ENCODE peak calls at places on chromosomes 5 and 9, in four cellular contexts. One of them, this sample, is unnamed.

GRCh38 chr9:136404801-136405136 is 4.8 kb upstream of the SNAPC4 start:
- DNase-seq in IMR-90: no peak
- DNase-seq in PC-3: no peak
- DNase-seq in GM23248: no peak
- DNase-seq in this sample: no peak

GRCh38 chr5:138408023-138408422 is 30.8 kb upstream of the REEP2 start:
- DNase-seq in IMR-90: no peak
- DNase-seq in PC-3: no peak
- DNase-seq in GM23248: peak
- DNase-seq in this sample: no peak

GRCh38 chr9:4812872-4813271 is 20.1 kb downstream of the RCL1 start:
- DNase-seq in IMR-90: no peak
- DNase-seq in PC-3: no peak
- DNase-seq in GM23248: no peak
- DNase-seq in this sample: no peak

GRCh38 chr9:93697352-93698139 is 121.2 kb downstream of the PHF2 start:
- DNase-seq in IMR-90: no peak
- DNase-seq in PC-3: no peak
- DNase-seq in GM23248: no peak
- DNase-seq in this sample: no peak

GRCh38 chr5:32322882-32323281 is 10.1 kb upstream of the MTMR12 start:
- DNase-seq in IMR-90: no peak
- DNase-seq in PC-3: no peak
- DNase-seq in GM23248: no peak
- DNase-seq in this sample: no peak

GRCh38 chr5:74943905-74944304 is 77.7 kb upstream of the FAM169A start:
- DNase-seq in IMR-90: no peak
- DNase-seq in PC-3: no peak
- DNase-seq in GM23248: no peak
- DNase-seq in this sample: no peak

GRCh38 chr5:171055881-171056454 is 194.2 kb downstream of the RANBP17 start:
- DNase-seq in IMR-90: no peak
- DNase-seq in PC-3: no peak
- DNase-seq in GM23248: no peak
- DNase-seq in this sample: peak

GRCh38 chr9:68927165-68927564 is 86.7 kb downstream of the PRKACG start:
- DNase-seq in IMR-90: no peak
- DNase-seq in PC-3: no peak
- DNase-seq in GM23248: no peak
- DNase-seq in this sample: no peak

GRCh38 chr9:38008168-38009034 is 60.6 kb downstream of the SHB start:
- DNase-seq in IMR-90: peak
- DNase-seq in PC-3: peak
- DNase-seq in GM23248: peak
- DNase-seq in this sample: peak

GRCh38 chr9:131407717-131408195 is 13.9 kb downstream of the PRRC2B start:
- DNase-seq in IMR-90: no peak
- DNase-seq in PC-3: no peak
- DNase-seq in GM23248: peak
- DNase-seq in this sample: no peak

GRCh38 chr5:171409164-171410136 is 10.0 kb upstream of the FGF18 start:
- DNase-seq in IMR-90: no peak
- DNase-seq in PC-3: no peak
- DNase-seq in GM23248: no peak
- DNase-seq in this sample: no peak

GRCh38 chr9:35749515-35750255 is 598 bp downstream of the RGP1 start:
- DNase-seq in IMR-90: no peak
- DNase-seq in PC-3: peak
- DNase-seq in GM23248: peak
- DNase-seq in this sample: no peak

GRCh38 chr9:113593682-113594281 is 130.3 kb downstream of the RGS3 start:
- DNase-seq in IMR-90: peak
- DNase-seq in PC-3: peak
- DNase-seq in GM23248: peak
- DNase-seq in this sample: peak

GRCh38 chr9:108297025-108297424 is 558.8 kb downstream of the ACTL7B start:
- DNase-seq in IMR-90: peak
- DNase-seq in PC-3: no peak
- DNase-seq in GM23248: peak
- DNase-seq in this sample: peak

GRCh38 chr5:146680846-146681585 is 165.0 kb upstream of the GPR151 start:
- DNase-seq in IMR-90: no peak
- DNase-seq in PC-3: no peak
- DNase-seq in GM23248: peak
- DNase-seq in this sample: no peak

GRCh38 chr9:16134351-16134750 is 581.5 kb downstream of the CCDC171 start:
- DNase-seq in IMR-90: no peak
- DNase-seq in PC-3: peak
- DNase-seq in GM23248: peak
- DNase-seq in this sample: no peak

GRCh38 chr5:62144395-62145022 is 161.5 kb upstream of the KIF2A start:
- DNase-seq in IMR-90: no peak
- DNase-seq in PC-3: peak
- DNase-seq in GM23248: peak
- DNase-seq in this sample: no peak

GRCh38 chr5:62154758-62155157 is 151.2 kb upstream of the KIF2A start:
- DNase-seq in IMR-90: no peak
- DNase-seq in PC-3: no peak
- DNase-seq in GM23248: no peak
- DNase-seq in this sample: no peak

GRCh38 chr5:62152394-62153123 is 153.4 kb upstream of the KIF2A start:
- DNase-seq in IMR-90: no peak
- DNase-seq in PC-3: peak
- DNase-seq in GM23248: no peak
- DNase-seq in this sample: no peak

DNA sequence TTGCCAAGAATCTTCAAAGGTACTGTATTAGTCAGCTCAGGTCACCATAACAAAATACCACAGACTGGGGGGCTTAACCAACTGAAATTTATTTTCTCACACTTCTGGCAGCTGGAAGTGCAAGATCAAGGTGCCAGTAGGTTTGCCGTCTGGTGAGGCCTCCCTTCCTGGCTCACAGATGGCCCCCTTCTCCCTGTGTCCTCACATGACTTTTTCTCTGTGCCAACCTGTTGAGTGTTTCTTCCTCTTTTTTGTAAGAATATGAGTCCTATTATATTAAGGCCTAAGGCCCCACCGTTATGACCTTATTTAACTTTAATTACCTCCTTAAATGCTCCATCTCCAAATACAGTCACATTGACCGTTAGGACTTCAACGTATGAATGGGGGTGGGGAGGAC is 156.1 kb upstream of the KIF2A start:
- DNase-seq in IMR-90: no peak
- DNase-seq in PC-3: no peak
- DNase-seq in GM23248: no peak
- DNase-seq in this sample: no peak
- H2AFZ ChIP-seq in IMR-90: no peak
- H2AFZ ChIP-seq in PC-3: no peak
- H2AFZ ChIP-seq in GM23248: no peak
- H2AFZ ChIP-seq in this sample: no peak

DNA sequence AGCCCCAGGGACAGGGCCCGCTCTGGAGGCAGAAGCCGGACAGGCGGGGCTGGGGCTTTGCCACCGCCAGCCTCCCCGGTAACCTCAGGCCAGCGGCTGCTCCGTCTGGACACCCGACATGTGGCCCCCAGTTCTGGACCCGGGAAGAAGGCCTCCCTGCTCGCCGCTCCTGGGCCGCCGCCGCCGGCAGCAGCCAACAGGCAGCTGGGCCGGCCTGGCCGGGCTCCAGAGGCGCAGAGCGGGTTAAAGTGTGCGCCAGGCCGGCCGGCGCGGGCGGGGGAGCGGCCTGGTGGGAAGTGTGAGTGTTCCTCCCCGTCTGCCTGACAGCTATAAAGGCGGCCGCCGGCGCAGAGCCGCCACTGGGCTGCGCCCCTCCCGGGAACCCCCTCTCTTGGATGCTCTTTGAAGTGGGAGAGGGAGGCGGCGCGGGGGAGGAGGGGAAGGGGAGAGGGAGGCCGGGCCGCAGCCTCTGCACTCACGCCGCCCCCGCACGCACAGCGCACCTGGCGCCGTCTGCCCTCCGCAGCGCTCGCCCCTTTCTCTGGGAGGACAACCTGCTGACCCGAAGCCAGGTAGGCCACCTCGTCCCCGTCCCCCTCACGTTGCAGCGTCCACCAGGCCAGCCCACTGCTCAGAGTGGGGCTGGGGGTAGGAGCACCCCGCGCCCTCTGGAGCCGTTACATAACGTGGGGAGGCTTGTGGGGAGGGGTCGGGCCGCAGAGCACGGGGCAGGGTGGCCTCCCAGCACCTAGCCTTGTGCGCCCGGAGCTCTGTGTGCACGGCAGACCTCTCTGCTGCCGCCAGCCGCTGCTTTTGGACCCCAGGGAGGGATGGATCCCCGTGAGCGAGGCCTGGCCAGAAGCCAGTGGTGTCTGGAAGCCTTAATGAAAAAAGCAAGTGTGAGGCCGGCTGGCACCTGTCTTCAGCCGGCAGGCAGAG is at the start of gene ADAMTSL2:
- DNase-seq in IMR-90: peak
- DNase-seq in PC-3: no peak
- DNase-seq in GM23248: peak
- DNase-seq in this sample: peak
- H3K9ac ChIP-seq in IMR-90: no peak
- H3K9ac ChIP-seq in PC-3: no peak
- H3K9ac ChIP-seq in GM23248: no peak
- H3K9ac ChIP-seq in this sample: no peak

DNA sequence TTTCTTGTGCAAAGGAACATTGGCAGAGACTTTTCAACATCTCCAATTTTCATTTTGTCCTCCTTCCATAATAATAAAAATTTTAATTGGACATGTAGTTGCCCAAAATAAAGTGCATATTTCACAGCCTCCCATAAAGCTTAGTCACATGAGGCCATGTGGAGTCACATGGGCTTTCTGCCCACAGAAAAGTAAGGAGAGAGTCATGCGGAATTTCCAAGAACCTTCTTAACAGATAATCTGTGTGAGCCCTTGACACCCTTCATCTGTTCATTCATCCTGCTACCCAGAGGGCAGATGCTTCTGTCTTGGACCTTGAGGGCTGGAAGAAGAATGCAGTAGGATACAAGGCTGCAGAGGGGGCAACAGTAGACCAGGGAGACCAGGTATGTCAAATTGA is 60.7 kb downstream of the APTX start:
- DNase-seq in IMR-90: no peak
- DNase-seq in PC-3: no peak
- DNase-seq in GM23248: peak
- DNase-seq in this sample: no peak
- H2AFZ ChIP-seq in IMR-90: no peak
- H2AFZ ChIP-seq in PC-3: no peak
- H2AFZ ChIP-seq in GM23248: no peak
- H2AFZ ChIP-seq in this sample: no peak

GRCh38 chr5:133995341-133995740 is 9.4 kb downstream of the VDAC1 start:
- DNase-seq in IMR-90: no peak
- DNase-seq in PC-3: no peak
- DNase-seq in GM23248: peak
- DNase-seq in this sample: peak
- H3K9ac ChIP-seq in IMR-90: no peak
- H3K9ac ChIP-seq in PC-3: no peak
- H3K9ac ChIP-seq in GM23248: peak
- H3K9ac ChIP-seq in this sample: no peak

DNA sequence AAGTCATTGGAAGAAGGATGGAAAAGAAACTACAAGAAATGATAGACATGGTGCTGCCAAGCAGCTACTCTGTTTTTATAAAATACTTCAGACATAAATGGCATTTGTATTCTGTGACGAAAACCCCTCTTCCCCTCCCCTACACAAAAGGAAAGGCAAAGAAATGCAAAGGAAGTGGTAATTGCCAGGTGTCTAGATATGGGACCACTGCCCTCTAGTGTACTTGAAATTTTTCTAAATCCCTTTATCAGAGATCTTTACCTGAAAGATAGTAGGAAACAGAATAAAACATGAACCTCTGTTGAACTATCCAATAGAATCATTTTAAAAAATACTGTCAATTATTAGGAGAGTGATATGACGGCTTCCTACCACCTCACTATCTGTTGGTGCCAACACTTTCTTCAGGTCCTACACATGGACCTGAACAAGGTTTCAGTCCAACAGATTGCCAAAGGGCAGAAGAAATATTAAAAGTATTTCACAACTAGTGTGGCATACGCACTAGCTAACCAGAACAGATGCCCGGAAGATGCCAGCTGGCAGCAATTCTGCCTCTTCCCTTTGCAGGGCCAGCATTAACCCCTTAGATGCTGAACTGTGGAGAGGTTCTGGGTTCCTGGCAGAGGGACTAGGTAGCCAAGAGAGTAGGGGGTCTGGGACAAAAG is 104.1 kb downstream of the TSSK1B start:
- DNase-seq in IMR-90: peak
- DNase-seq in PC-3: peak
- DNase-seq in GM23248: peak
- DNase-seq in this sample: peak
- H2AFZ ChIP-seq in IMR-90: no peak
- H2AFZ ChIP-seq in PC-3: peak
- H2AFZ ChIP-seq in GM23248: peak
- H2AFZ ChIP-seq in this sample: no peak

GRCh38 chr5:135396459-135397055 is 2.5 kb downstream of the MACROH2A1 start:
- DNase-seq in IMR-90: no peak
- DNase-seq in PC-3: peak
- DNase-seq in GM23248: no peak
- DNase-seq in this sample: no peak
- H3K9ac ChIP-seq in IMR-90: no peak
- H3K9ac ChIP-seq in PC-3: no peak
- H3K9ac ChIP-seq in GM23248: no peak
- H3K9ac ChIP-seq in this sample: no peak